ENCODE peak calls at places on chromosomes 7 and 10, in four cellular contexts. I, Q, O and D are unnamed samples.

GRCh38 chr7:36155811-36156361 is 2.8 kb downstream of the EEPD1 start:
- DNase-seq in I (no peak), Q (peak), O (peak), D (no peak)

GRCh38 chr7:83984076-83984475 is 210.5 kb downstream of the SEMA3A start:
- DNase-seq in Q (no peak), I (no peak), O (no peak), D (no peak)

GRCh38 chr10:3099291-3100092 is 32.1 kb downstream of the PFKP start:
- DNase-seq in I (peak), Q (no peak), O (no peak), D (no peak)

GRCh38 chr7:39507866-39508551 is 58.2 kb upstream of the YAE1 start:
- DNase-seq in I (no peak), O (no peak), Q (no peak), D (no peak)

GRCh38 chr10:683448-684071 is 5.9 kb downstream of the DIP2C start:
- DNase-seq in O (no peak), I (no peak), Q (no peak), D (no peak)

GRCh38 chr7:30559566-30559965 is 35.1 kb upstream of the GARS1 start:
- DNase-seq in O (no peak), Q (no peak), I (no peak), D (no peak)

GRCh38 chr7:2031496-2031895 is 201.2 kb downstream of the MAD1L1 start:
- DNase-seq in I (no peak), O (no peak), Q (no peak), D (no peak)

GRCh38 chr10:91226093-91226492 is 5.6 kb downstream of the PCGF5 start:
- DNase-seq in O (no peak), Q (no peak), I (no peak), D (no peak)

GRCh38 chr7:87001214-87001613 is 58.2 kb downstream of the ELAPOR2 start:
- DNase-seq in Q (no peak), O (no peak), I (peak), D (no peak)

GRCh38 chr10:117936136-117936535 is 110.6 kb downstream of the RAB11FIP2 start:
- DNase-seq in I (no peak), Q (no peak), O (no peak), D (no peak)

GRCh38 chr7:150791746-150792452 is 8.3 kb downstream of the TMEM176B start:
- DNase-seq in Q (no peak), O (no peak), I (no peak), D (no peak)

GRCh38 chr7:113659419-113659818 is 259.4 kb downstream of the PPP1R3A start:
- DNase-seq in I (no peak), Q (no peak), O (no peak), D (no peak)

GRCh38 chr10:60574388-60574787 is 184.7 kb upstream of the ANK3 start:
- DNase-seq in O (no peak), I (no peak), Q (no peak), D (no peak)

GRCh38 chr7:99794585-99795502 is 10.9 kb upstream of the CYP3A4 start:
- DNase-seq in O (no peak), Q (no peak), I (no peak), D (no peak)

GRCh38 chr7:105141068-105141467 is 127.1 kb downstream of the KMT2E start:
- DNase-seq in O (no peak), Q (peak), I (no peak), D (no peak)

GRCh38 chr7:50552921-50553320 is 12.3 kb downstream of the DDC start:
- DNase-seq in O (peak), Q (peak), I (peak), D (no peak)

GRCh38 chr7:35263396-35263795 is 9.5 kb upstream of the TBX20 start:
- DNase-seq in O (no peak), I (no peak), Q (no peak), D (no peak)

GRCh38 chr7:1050254-1050906 is 6.0 kb downstream of the GPR146 start:
- DNase-seq in Q (no peak), I (no peak), O (no peak), D (no peak)

GRCh38 chr7:50379082-50379481 is 71.1 kb downstream of the FIGNL1 start:
- DNase-seq in I (peak), O (no peak), Q (peak), D (no peak)

GRCh38 chr7:147513451-147513850 is 1077.1 kb upstream of the C7orf33 start:
- DNase-seq in O (no peak), Q (no peak), I (no peak), D (no peak)

GRCh38 chr10:97539523-97540200 is 32.9 kb upstream of the ANKRD2 start:
- DNase-seq in Q (peak), O (no peak), I (no peak), D (no peak)

GRCh38 chr10:68471063-68471585 is 649 bp downstream of the DNA2 start:
- DNase-seq in I (peak), Q (peak), O (no peak), D (no peak)

GRCh38 chr7:97499204-97499603 is 232.7 kb upstream of the TAC1 start:
- DNase-seq in I (peak), Q (peak), O (peak), D (no peak)

GRCh38 chr10:13201132-13201531 is 33.0 kb downstream of the UCMA start:
- DNase-seq in I (peak), Q (no peak), O (no peak), D (no peak)

GRCh38 chr10:13206091-13206490 is 28.1 kb downstream of the UCMA start:
- DNase-seq in O (no peak), I (no peak), Q (no peak), D (no peak)

DNA sequence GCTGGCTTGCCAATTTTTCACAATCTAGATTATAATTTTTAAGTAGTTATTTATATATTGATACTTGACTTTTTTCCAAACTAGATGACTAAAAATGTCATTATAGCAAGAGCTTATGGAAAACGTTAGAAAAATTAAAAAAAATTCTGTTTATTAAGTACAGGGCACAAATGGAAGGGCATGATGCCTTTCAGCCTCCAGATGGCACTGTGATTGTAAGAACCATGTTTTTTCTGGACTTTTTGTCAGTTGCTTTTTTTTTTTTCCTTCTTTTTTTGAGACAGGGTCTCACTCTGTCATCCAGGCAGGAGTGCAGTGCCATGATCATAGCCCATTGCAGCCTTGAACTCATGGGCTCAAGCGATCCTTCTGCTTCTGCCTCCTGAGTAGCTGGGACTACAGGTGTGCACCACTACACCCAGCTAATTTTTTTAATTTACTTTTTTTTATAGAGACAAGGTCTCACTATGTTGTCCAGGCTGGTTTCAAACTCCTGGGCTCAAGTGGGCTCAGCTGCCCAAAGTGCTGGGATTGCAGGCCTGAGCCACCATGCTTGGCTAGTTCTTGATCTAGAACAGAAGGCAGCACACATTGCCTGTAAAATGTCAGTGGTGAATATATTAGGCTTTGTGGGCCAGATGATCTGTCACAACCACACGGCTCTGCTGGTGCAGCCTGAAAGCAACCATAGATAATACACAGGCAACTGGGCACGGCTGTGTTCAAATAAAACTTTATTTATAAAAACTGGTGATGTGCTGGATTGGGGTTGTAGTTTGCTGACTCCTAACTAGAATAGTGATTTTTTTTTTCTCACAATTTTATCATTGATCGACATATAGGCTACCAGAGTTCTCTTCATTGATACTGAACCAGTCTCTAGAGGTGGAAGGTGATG is 27.4 kb downstream of the UCMA start:
- DNase-seq in O (no peak), Q (peak), I (no peak), D (no peak)
- TF ChIP-seq CTCF in O (peak), Q (peak), I (peak), D (no peak)

DNA sequence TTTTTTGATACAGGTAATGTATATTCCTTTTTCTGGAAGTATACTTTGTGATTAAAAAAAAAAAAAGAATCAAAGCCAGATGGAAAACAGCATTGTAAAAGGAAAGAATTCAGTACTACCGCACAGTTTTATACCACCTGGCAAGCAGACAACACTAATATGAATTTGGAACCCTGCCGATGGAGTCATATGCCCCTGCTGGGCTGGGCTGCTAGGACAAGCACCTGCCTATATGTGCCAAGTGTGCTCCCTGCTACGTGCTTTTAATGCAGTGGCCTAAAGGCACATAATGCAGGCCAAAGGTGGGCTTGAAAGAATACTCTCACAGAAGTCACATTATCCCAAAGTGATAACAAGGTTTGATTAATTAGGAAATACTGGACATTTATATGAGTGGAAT is 29.8 kb upstream of the WAC start:
- DNase-seq in Q (no peak), O (peak), I (peak), D (no peak)
- TF ChIP-seq CTCF in Q (no peak), O (no peak), I (peak), D (no peak)

DNA sequence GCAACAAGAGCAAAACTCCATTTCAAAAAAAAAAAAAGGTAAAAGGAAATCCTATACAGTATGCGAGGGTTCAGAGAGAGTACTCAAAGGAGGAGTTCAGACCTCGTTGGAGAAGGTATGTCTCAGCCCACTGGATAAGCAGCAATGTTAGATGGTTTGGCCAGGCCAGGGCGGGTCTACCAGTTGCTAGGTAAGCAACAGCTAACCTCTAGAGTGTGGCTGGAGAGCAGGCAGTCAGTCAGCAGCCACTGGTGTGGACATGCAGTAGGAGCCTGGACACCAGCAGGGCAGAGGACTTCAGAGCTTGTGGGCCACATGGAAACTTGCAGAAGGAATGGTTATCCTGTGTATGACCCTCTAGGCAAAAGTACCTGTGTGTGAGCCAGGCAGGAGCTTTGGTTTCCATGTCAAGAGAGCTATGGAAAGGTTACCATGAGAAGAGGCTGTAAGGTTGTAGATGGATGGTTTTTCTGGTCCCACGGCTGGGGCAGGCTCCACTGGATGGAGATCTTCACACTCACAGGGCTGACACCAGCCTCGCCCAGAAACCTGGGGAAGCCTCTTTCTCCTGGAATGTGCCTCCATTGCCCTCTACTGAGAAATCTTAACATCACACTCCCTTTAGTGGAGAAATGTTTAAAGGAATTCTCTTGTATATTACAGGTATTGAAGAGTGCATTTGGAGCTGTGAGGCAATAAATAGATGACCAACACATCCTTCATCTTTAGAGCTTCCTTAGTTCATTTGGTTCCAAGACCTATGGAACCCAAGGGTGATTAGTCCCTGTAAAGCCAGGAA is 63.6 kb downstream of the CCDC186 start:
- DNase-seq in I (peak), O (no peak), Q (peak), D (no peak)
- TF ChIP-seq CTCF in I (peak), O (no peak), Q (peak), D (no peak)

DNA sequence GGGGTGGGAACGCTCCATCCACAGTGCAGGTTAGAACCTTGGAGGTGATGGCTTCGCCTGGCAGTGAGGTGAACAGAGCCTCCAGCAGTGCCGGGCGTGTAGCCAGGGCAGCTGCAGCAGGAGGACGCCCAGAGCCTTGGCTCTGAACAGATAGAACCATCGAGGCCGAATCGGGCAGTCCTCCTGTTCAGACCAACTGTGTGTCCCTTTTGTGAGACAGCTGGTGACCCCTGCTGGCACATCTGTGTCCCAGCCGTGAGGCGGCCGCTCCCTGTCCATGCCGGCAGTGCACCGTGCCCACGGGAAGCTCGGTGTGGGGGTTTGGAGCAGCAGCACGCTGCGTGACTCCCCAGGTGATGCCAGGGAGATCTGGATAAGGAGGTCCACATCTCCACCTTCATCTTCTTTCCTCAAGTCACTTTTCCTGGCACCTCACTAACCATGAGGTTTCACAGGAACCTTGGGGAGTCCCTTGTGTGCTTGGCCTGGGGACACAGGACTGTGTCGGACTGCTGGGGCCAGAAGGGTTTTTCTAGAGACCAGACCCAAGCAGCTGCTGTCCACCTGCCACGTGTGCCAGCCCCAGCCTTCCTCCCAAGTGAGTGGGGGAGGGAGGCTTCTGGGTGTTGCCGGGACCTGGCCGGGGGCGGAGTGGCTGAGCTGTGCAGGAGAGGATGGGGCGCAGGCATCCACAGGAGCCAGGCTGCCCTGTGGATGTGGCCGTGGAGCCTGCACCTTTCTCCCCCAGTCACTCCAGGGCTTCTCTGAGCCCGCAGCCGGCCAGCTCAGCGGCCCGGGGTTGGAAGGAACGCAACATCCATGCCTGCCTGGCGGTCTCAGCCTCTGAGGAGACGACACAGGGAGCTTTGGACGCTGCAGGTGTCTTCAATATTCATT is 69.4 kb downstream of the DNAJB6 start:
- DNase-seq in I (no peak), Q (no peak), O (no peak), D (no peak)
- TF ChIP-seq CTCF in I (no peak), Q (peak), O (no peak), D (no peak)

GRCh38 chr7:70836279-70836678 is 295.7 kb upstream of the GALNT17 start:
- DNase-seq in Q (no peak), I (no peak), O (no peak), D (no peak)

GRCh38 chr7:70836946-70837345 is 295.0 kb upstream of the GALNT17 start:
- DNase-seq in I (no peak), Q (no peak), O (no peak), D (no peak)

GRCh38 chr7:70837589-70837988 is 294.4 kb upstream of the GALNT17 start:
- DNase-seq in I (no peak), O (no peak), Q (no peak), D (no peak)

GRCh38 chr7:70835658-70836057 is 296.3 kb upstream of the GALNT17 start:
- DNase-seq in I (no peak), O (no peak), Q (no peak), D (no peak)

GRCh38 chr7:70838292-70838907 is 293.5 kb upstream of the GALNT17 start:
- DNase-seq in O (no peak), Q (no peak), I (no peak), D (no peak)
- TF ChIP-seq CTCF in O (no peak), Q (no peak), I (no peak), D (no peak)

GRCh38 chr10:71889388-71889987 is 38.4 kb upstream of the PSAP start:
- DNase-seq in I (no peak), O (no peak), Q (peak), D (no peak)

GRCh38 chr10:71891437-71891836 is 40.4 kb upstream of the PSAP start:
- DNase-seq in Q (no peak), I (no peak), O (no peak), D (no peak)

GRCh38 chr10:71888248-71888622 is 37.2 kb upstream of the PSAP start:
- DNase-seq in Q (no peak), O (no peak), I (no peak), D (no peak)

GRCh38 chr10:71887767-71888166 is 36.7 kb upstream of the PSAP start:
- DNase-seq in Q (no peak), I (no peak), O (no peak), D (no peak)

GRCh38 chr10:71888623-71889387 is 37.8 kb upstream of the PSAP start:
- DNase-seq in Q (peak), O (peak), I (peak), D (no peak)
- TF ChIP-seq CTCF in Q (no peak), O (no peak), I (no peak), D (no peak)

GRCh38 chr10:86402283-86402931 is 35.8 kb upstream of the GRID1 start:
- DNase-seq in I (no peak), O (no peak), Q (peak), D (no peak)

GRCh38 chr10:86399879-86400704 is 33.5 kb upstream of the GRID1 start:
- DNase-seq in I (peak), Q (peak), O (peak), D (peak)

GRCh38 chr10:86399514-86399878 is 32.9 kb upstream of the GRID1 start:
- DNase-seq in Q (no peak), O (no peak), I (no peak), D (no peak)

GRCh38 chr10:86401588-86402282 is 35.1 kb upstream of the GRID1 start:
- DNase-seq in Q (peak), O (no peak), I (no peak), D (no peak)

GRCh38 chr10:86400705-86401587 is 34.4 kb upstream of the GRID1 start:
- DNase-seq in I (peak), Q (peak), O (peak), D (peak)
- TF ChIP-seq CTCF in I (no peak), Q (no peak), O (no peak), D (no peak)